ENCODE peak calls at places on chromosome 9, in five cellular contexts. One of them, this sample, is unnamed. For H3K4me1, the result is how much of the 10 kb centered on the place peaks cover.

GRCh38 chr9:101470929-101471328 is 35.4 kb upstream of the ALDOB start:
- DNase-seq in lower lobe of right lung: no peak
- DNase-seq in pancreas: no peak
- DNase-seq in IMR-90: no peak
- DNase-seq in body of pancreas: no peak
- DNase-seq in this sample: no peak

GRCh38 chr9:13141629-13142028 is 137.9 kb downstream of the MPDZ start:
- DNase-seq in body of pancreas: no peak
- DNase-seq in IMR-90: peak
- DNase-seq in pancreas: no peak
- DNase-seq in lower lobe of right lung: no peak
- DNase-seq in this sample: no peak

GRCh38 chr9:126471084-126471611 is 142.6 kb upstream of the LMX1B start:
- DNase-seq in pancreas: no peak
- DNase-seq in lower lobe of right lung: peak
- DNase-seq in IMR-90: peak
- DNase-seq in body of pancreas: peak
- DNase-seq in this sample: peak

GRCh38 chr9:83141887-83142286 is 78.9 kb upstream of the RASEF start:
- DNase-seq in lower lobe of right lung: no peak
- DNase-seq in IMR-90: no peak
- DNase-seq in pancreas: no peak
- DNase-seq in body of pancreas: no peak
- DNase-seq in this sample: no peak

GRCh38 chr9:131111854-131112311 is 13.5 kb upstream of the NUP214 start:
- DNase-seq in IMR-90: no peak
- DNase-seq in pancreas: peak
- DNase-seq in body of pancreas: no peak
- DNase-seq in lower lobe of right lung: no peak
- DNase-seq in this sample: no peak

GRCh38 chr9:29514336-29514735 is 1941.1 kb upstream of the C9orf72 start:
- DNase-seq in pancreas: peak
- DNase-seq in lower lobe of right lung: no peak
- DNase-seq in IMR-90: no peak
- DNase-seq in body of pancreas: peak
- DNase-seq in this sample: no peak

GRCh38 chr9:114894801-114895433 is 35.5 kb downstream of the TNFSF8 start:
- DNase-seq in body of pancreas: no peak
- DNase-seq in pancreas: no peak
- DNase-seq in lower lobe of right lung: no peak
- DNase-seq in IMR-90: peak
- DNase-seq in this sample: no peak

GRCh38 chr9:126158591-126159519 is 167.8 kb upstream of the MVB12B start:
- DNase-seq in pancreas: no peak
- DNase-seq in body of pancreas: no peak
- DNase-seq in IMR-90: no peak
- DNase-seq in lower lobe of right lung: no peak
- DNase-seq in this sample: no peak

GRCh38 chr9:98074119-98074990 is 17.8 kb downstream of the NANS start:
- DNase-seq in pancreas: peak
- DNase-seq in body of pancreas: peak
- DNase-seq in lower lobe of right lung: peak
- DNase-seq in IMR-90: peak
- DNase-seq in this sample: peak

GRCh38 chr9:91159664-91160121 is 202.0 kb downstream of the AUH start:
- DNase-seq in pancreas: no peak
- DNase-seq in lower lobe of right lung: peak
- DNase-seq in body of pancreas: peak
- DNase-seq in IMR-90: no peak
- DNase-seq in this sample: peak

GRCh38 chr9:109861918-109862317 is 81.9 kb downstream of the PALM2AKAP2 start:
- DNase-seq in body of pancreas: no peak
- DNase-seq in lower lobe of right lung: no peak
- DNase-seq in IMR-90: no peak
- DNase-seq in pancreas: no peak
- DNase-seq in this sample: no peak

GRCh38 chr9:74277532-74277931 is 219.6 kb upstream of the RORB start:
- DNase-seq in body of pancreas: no peak
- DNase-seq in IMR-90: no peak
- DNase-seq in pancreas: no peak
- DNase-seq in lower lobe of right lung: no peak
- DNase-seq in this sample: no peak

GRCh38 chr9:70439991-70440706 is 25.7 kb upstream of the KLF9 start:
- DNase-seq in IMR-90: peak
- DNase-seq in lower lobe of right lung: no peak
- DNase-seq in pancreas: no peak
- DNase-seq in body of pancreas: no peak
- DNase-seq in this sample: no peak

GRCh38 chr9:17810728-17811634 is 232.1 kb downstream of the SH3GL2 start:
- DNase-seq in body of pancreas: peak
- DNase-seq in IMR-90: peak
- DNase-seq in lower lobe of right lung: no peak
- DNase-seq in pancreas: no peak
- DNase-seq in this sample: no peak

GRCh38 chr9:82031538-82032280 is 43.1 kb downstream of the SPATA31D1 start:
- DNase-seq in body of pancreas: peak
- DNase-seq in IMR-90: peak
- DNase-seq in pancreas: no peak
- DNase-seq in lower lobe of right lung: no peak
- DNase-seq in this sample: peak

GRCh38 chr9:34048730-34049629 is at the start of gene UBAP2:
- DNase-seq in IMR-90: peak
- DNase-seq in pancreas: peak
- DNase-seq in lower lobe of right lung: peak
- DNase-seq in body of pancreas: peak
- DNase-seq in this sample: peak

GRCh38 chr9:122835313-122835731 is 6.9 kb upstream of the PDCL start:
- DNase-seq in lower lobe of right lung: no peak
- DNase-seq in body of pancreas: no peak
- DNase-seq in pancreas: no peak
- DNase-seq in IMR-90: no peak
- DNase-seq in this sample: no peak

GRCh38 chr9:4662989-4663792 is 1.1 kb downstream of the PLPP6 start:
- DNase-seq in body of pancreas: peak
- DNase-seq in lower lobe of right lung: no peak
- DNase-seq in IMR-90: peak
- DNase-seq in pancreas: no peak
- DNase-seq in this sample: no peak

GRCh38 chr9:89817186-89817960 is 212.6 kb downstream of the GADD45G start:
- DNase-seq in pancreas: no peak
- DNase-seq in IMR-90: no peak
- DNase-seq in lower lobe of right lung: no peak
- DNase-seq in body of pancreas: no peak
- DNase-seq in this sample: no peak

DNA sequence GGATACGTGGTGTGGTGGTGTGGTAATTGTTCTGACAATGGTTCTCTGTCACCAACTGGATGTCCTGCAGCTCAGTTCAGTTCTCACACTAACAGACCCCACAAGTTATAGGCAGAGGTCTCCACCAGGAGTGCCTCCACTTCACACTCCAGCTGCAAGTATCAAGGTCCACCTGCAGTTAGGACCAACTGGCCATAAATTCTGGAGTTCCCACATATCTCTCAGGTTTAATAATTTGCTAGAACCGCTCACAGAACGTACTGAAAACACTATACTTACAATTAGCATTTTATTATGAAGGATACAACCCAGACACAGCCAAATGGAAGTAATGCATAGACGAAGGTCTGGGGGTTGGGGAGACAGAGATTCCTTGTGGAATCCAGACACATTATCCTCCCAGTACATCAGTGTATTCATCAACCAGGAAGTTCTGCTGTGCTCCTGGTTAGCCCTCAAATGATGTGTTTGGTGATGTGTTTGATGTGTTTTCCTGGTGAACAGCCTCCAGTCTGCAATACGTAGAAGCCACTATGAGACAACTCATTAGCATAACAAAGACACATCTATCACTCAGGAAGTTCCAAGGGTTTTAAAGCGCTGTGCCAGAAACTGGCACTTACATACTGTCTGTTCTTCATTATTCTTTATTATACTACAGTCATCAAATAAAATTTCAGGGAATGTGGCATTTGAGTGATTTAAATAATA is 25.4 kb downstream of the OGN start:
- DNase-seq in lower lobe of right lung: no peak
- DNase-seq in IMR-90: peak
- DNase-seq in body of pancreas: no peak
- DNase-seq in pancreas: no peak
- DNase-seq in this sample: no peak
- H3K4me3 ChIP-seq in lower lobe of right lung: no peak
- H3K4me3 ChIP-seq in IMR-90: no peak
- H3K4me3 ChIP-seq in body of pancreas: no peak
- H3K4me3 ChIP-seq in pancreas: no peak
- H3K4me3 ChIP-seq in this sample: no peak

DNA sequence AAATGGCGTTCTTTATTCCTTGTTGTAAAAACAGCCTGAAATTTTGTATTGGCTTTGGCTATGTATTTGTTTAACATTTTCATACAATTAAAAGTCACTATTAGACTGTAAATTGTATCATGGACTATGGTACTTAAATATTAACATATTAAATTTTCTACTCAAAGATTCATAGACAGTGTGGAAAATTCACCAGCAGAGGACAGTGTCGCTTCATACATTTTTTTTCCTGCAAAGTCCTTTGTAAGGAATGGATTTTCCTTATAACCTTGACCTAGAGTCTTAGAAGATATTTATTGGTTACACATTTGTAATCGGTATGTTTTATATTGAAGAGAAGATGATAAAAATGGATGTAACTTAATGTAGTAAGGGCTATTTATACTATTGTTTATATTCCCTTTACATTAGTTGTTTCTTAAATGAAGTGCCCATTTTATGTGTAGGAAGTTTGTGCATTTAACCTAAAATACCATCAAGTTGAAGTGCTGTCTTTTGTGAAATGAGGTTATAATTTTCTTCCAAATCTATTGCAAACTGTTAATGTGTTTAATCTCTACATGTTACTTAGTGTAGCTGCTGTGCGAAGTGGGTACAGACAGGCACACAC is 150.1 kb downstream of the KDM4C start:
- DNase-seq in IMR-90: peak
- DNase-seq in lower lobe of right lung: no peak
- DNase-seq in pancreas: no peak
- DNase-seq in body of pancreas: no peak
- DNase-seq in this sample: no peak
- TF ChIP-seq CTCF in IMR-90: peak
- TF ChIP-seq CTCF in lower lobe of right lung: peak
- TF ChIP-seq CTCF in pancreas: no peak
- TF ChIP-seq CTCF in body of pancreas: peak
- TF ChIP-seq CTCF in this sample: peak

GRCh38 chr9:111959468-111959941 is 62.9 kb downstream of the UGCG start:
- DNase-seq in body of pancreas: peak
- DNase-seq in IMR-90: peak
- DNase-seq in lower lobe of right lung: peak
- DNase-seq in pancreas: no peak
- DNase-seq in this sample: no peak

GRCh38 chr9:111962021-111962420 is 65.4 kb downstream of the UGCG start:
- DNase-seq in IMR-90: no peak
- DNase-seq in pancreas: no peak
- DNase-seq in body of pancreas: no peak
- DNase-seq in lower lobe of right lung: no peak
- DNase-seq in this sample: no peak

GRCh38 chr9:111961575-111961974 is 65.0 kb downstream of the UGCG start:
- DNase-seq in pancreas: no peak
- DNase-seq in lower lobe of right lung: no peak
- DNase-seq in IMR-90: peak
- DNase-seq in body of pancreas: peak
- DNase-seq in this sample: no peak

GRCh38 chr9:111959960-111960359 is 63.3 kb downstream of the UGCG start:
- DNase-seq in IMR-90: peak
- DNase-seq in lower lobe of right lung: no peak
- DNase-seq in pancreas: no peak
- DNase-seq in body of pancreas: no peak
- DNase-seq in this sample: no peak

GRCh38 chr9:111961011-111961410 is 64.4 kb downstream of the UGCG start:
- DNase-seq in lower lobe of right lung: no peak
- DNase-seq in pancreas: no peak
- DNase-seq in body of pancreas: no peak
- DNase-seq in IMR-90: peak
- DNase-seq in this sample: no peak
- H3K4me1 ChIP-seq in lower lobe of right lung: under half
- H3K4me1 ChIP-seq in pancreas: under half
- H3K4me1 ChIP-seq in body of pancreas: half or more
- H3K4me1 ChIP-seq in IMR-90: under half
- H3K4me1 ChIP-seq in this sample: under half

DNA sequence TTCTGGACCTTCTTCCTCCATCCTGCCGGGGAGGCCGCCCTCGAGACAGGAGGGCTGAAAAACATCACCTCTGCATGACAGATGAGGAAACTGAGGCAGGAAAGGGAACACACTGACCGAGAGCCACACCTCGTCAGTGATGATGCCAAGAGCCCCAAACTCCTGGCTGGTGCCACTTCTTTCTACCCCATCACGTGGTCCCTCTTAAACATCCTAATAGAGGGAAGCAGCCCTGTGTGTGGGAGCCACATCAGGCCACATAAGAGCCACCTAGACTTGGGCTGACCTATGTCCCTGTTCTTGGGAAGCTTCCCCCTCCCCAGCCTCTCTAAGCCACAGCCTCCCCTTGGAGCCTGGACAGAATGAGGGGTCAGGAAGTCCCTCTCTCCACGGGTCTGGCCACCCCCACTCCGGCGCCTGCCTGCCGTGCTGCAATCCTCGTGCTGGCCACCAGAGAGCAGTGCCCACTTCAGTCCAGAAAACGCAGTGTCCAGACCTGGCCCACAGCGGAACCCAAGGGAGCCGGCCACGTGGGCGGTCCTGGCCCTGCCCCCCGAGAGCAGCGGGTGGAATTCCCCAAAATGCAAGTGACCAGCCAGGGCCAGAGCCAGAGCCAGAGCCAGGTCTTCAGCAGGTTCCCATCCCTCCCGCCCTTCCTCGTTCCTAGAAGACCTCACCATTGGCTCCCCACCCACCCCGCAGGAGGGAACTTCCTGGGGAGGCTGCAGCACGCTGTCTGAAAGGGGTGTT is 54.7 kb upstream of the SARDH start:
- DNase-seq in lower lobe of right lung: peak
- DNase-seq in body of pancreas: peak
- DNase-seq in pancreas: peak
- DNase-seq in IMR-90: peak
- DNase-seq in this sample: peak
- H3K4me3 ChIP-seq in lower lobe of right lung: peak
- H3K4me3 ChIP-seq in body of pancreas: no peak
- H3K4me3 ChIP-seq in pancreas: no peak
- H3K4me3 ChIP-seq in IMR-90: no peak
- H3K4me3 ChIP-seq in this sample: no peak

DNA sequence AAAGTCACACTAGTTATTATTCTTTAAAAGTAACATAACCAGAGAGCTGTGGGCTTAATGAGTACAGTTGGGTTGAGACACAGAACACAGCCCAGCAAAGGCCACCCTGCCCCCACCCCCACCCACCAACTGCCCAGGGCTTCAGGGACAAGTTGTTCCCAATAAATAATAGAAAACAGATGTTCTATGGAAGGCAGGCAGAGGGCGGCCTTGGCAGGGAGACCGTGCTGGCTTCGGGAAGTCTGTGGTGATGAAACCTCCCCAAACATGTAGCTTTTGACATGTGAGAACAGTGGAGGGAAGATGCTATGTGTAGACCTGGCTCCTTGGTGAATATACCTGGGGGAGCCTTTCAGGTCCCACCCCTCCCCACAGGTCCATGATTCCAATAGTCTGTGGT is 10.0 kb downstream of the TRAF1 start:
- DNase-seq in lower lobe of right lung: no peak
- DNase-seq in IMR-90: peak
- DNase-seq in body of pancreas: peak
- DNase-seq in pancreas: no peak
- DNase-seq in this sample: peak
- TF ChIP-seq CTCF in lower lobe of right lung: no peak
- TF ChIP-seq CTCF in IMR-90: peak
- TF ChIP-seq CTCF in body of pancreas: no peak
- TF ChIP-seq CTCF in pancreas: no peak
- TF ChIP-seq CTCF in this sample: no peak

This sample was measured in heart right ventricle.